ENCODE peak calls at places on chromosomes 11 and 22, in seven cellular contexts. M, W, Y, B, S, F and E are unnamed samples.

GRCh38 chr22:26436903-26437515 is 7.9 kb downstream of the ASPHD2 start:
- DNase-seq in M (no peak), W (no peak), Y (no peak), B (no peak), S (no peak), F (no peak), E (no peak)

GRCh38 chr11:35487532-35488078 is 37.8 kb downstream of the PAMR1 start:
- DNase-seq in M (peak; percentile 53), W (peak; percentile 36), Y (peak; percentile 69), B (peak; percentile 80), S (no peak), F (no peak), E (peak; percentile 65)

GRCh38 chr11:18171377-18172000 is 1.1 kb upstream of the MRGPRX4 start:
- DNase-seq in M (peak; percentile 14), W (no peak), Y (peak; percentile 6), B (peak; percentile 53), S (no peak), F (no peak), E (peak; percentile 42)

GRCh38 chr11:76657139-76657823 is 13.3 kb downstream of the LRRC32 start:
- DNase-seq in M (no peak), W (no peak), Y (no peak), B (peak; percentile 6), S (no peak), F (peak; percentile 27), E (no peak)

GRCh38 chr11:31958086-31958735 is 132.7 kb upstream of the RCN1 start:
- DNase-seq in M (peak; percentile 76), W (no peak), Y (peak; percentile 43), B (peak; percentile 90), S (peak; percentile 49), F (no peak), E (peak; percentile 85)

GRCh38 chr22:28052818-28053217 is 133.8 kb upstream of the PITPNB start:
- DNase-seq in M (no peak), W (no peak), Y (no peak), B (no peak), S (no peak), F (no peak), E (peak; percentile 33)

GRCh38 chr11:77656362-77656761 is 18.8 kb upstream of the CLNS1A start:
- DNase-seq in M (no peak), W (no peak), Y (no peak), B (no peak), S (no peak), F (no peak), E (no peak)

GRCh38 chr11:92268546-92268945 is 43.9 kb downstream of the FAT3 start:
- DNase-seq in M (no peak), W (no peak), Y (peak; percentile 25), B (no peak), S (no peak), F (no peak), E (no peak)

GRCh38 chr22:24430431-24431308 is 3.3 kb downstream of the ADORA2A start:
- DNase-seq in M (no peak), W (no peak), Y (no peak), B (no peak), S (no peak), F (no peak), E (no peak)

GRCh38 chr11:66317766-66318575 is 1.1 kb upstream of the CD248 start:
- DNase-seq in M (no peak), W (no peak), Y (peak; percentile 48), B (peak; percentile 46), S (peak; percentile 79), F (no peak), E (peak; percentile 37)

DNA sequence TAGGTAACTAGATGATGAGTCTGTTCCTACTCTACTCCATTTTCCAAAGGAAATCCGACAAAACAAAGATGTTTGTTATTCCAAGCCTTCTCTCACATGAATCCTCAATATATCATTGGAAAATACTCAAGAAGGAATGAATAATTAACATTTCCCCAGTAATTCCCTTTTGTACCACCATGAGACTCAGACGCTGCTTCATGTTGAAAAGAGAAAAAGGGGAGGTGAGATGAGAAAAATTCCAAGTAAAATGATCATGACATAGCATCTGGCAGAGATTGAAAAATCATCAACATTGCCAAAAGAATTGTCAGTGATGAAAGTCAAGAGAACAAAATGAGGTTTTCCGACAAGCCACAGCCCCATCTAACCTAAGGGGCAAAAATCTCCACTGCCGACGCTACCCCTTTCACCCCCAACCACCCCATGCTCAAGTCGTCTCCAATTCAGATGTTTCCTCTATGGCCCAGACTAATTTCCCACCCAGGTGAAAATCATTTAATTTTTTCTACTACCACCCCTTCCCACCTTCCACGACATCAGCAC is 1.3 kb downstream of the RAB6A start:
- DNase-seq in M (no peak), W (no peak), Y (peak; percentile 34), B (no peak), S (no peak), F (no peak), E (no peak)
- TF ChIP-seq CTCF in M (peak; percentile 41), W (peak; percentile 20), Y (no peak), B (no peak), S (no peak), F (peak; percentile 40), E (no peak)

GRCh38 chr11:44133335-44133946 is 38.0 kb downstream of the EXT2 start:
- DNase-seq in M (no peak), W (no peak), Y (peak; percentile 33), B (no peak), S (no peak), F (no peak), E (peak; percentile 15)
- TF ChIP-seq CTCF in M (peak; percentile 71), W (peak; percentile 54), Y (peak; percentile 76), B (peak; percentile 39), S (no peak), F (peak; percentile 39), E (peak; percentile 70)

DNA sequence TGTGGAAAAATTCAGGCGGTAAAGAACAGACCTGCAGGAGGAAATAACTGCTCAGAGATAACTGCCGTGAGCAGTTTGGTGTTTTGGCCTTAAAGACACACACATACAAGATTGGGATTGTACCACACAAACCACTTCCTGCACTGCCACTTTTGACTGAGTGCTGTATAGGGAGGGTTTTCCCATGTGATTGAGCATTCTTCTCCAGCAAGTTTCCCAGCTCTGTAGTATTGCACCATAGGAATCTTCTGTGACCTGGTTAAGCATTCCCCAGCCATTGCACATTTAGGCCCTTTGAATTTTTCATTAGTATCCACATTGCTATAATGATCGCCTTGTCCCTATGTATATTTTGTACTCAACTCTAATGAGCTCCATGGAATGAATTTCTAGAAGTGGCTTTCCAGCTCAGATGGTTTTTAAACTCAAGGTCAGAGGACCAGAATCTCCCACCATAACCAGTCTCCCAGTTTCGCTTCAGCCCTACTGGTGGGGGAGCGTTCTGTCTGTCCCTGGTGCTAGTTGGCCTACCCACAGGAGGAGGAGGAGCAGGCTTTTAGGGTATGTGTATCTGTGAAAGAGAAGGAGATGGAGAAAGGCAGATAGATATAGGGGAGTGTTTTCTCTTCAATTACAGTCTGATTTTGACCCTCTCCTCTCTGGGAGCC is 9.3 kb downstream of the CD82 start:
- DNase-seq in M (no peak), W (peak; percentile 97), Y (peak; percentile 98), B (no peak), S (peak; percentile 45), F (no peak), E (no peak)
- TF ChIP-seq CTCF in M (no peak), W (no peak), Y (no peak), B (no peak), S (no peak), F (no peak), E (no peak)

GRCh38 chr11:16834384-16834783 is 95.9 kb downstream of the C11orf58 start:
- DNase-seq in M (no peak), W (no peak), Y (no peak), B (no peak), S (no peak), F (no peak), E (no peak)
- TF ChIP-seq CTCF in M (no peak), W (no peak), Y (no peak), B (no peak), S (no peak), F (no peak), E (no peak)

GRCh38 chr11:95322546-95322945 is 91.5 kb upstream of the SESN3 start:
- DNase-seq in M (no peak), W (peak; percentile 42), Y (peak; percentile 88), B (no peak), S (no peak), F (no peak), E (no peak)
- TF ChIP-seq CTCF in M (no peak), W (no peak), Y (no peak), B (no peak), S (no peak), F (no peak), E (no peak)

GRCh38 chr11:118641463-118642019 is 34.1 kb downstream of the PHLDB1 start:
- DNase-seq in M (no peak), W (no peak), Y (no peak), B (no peak), S (no peak), F (peak; percentile 77), E (no peak)

GRCh38 chr11:118643142-118643994 is 36.0 kb downstream of the PHLDB1 start:
- DNase-seq in M (no peak), W (no peak), Y (no peak), B (no peak), S (no peak), F (no peak), E (no peak)

GRCh38 chr11:118639899-118640298 is 32.5 kb downstream of the PHLDB1 start:
- DNase-seq in M (no peak), W (no peak), Y (no peak), B (no peak), S (no peak), F (no peak), E (no peak)

GRCh38 chr11:118638726-118639125 is 31.3 kb downstream of the PHLDB1 start:
- DNase-seq in M (no peak), W (no peak), Y (no peak), B (no peak), S (no peak), F (no peak), E (no peak)

GRCh38 chr11:118640332-118641154 is 33.1 kb downstream of the PHLDB1 start:
- DNase-seq in M (no peak), W (no peak), Y (no peak), B (no peak), S (no peak), F (no peak), E (no peak)
- TF ChIP-seq CTCF in M (no peak), W (no peak), Y (no peak), B (no peak), S (no peak), F (peak; percentile 51), E (no peak)

DNA sequence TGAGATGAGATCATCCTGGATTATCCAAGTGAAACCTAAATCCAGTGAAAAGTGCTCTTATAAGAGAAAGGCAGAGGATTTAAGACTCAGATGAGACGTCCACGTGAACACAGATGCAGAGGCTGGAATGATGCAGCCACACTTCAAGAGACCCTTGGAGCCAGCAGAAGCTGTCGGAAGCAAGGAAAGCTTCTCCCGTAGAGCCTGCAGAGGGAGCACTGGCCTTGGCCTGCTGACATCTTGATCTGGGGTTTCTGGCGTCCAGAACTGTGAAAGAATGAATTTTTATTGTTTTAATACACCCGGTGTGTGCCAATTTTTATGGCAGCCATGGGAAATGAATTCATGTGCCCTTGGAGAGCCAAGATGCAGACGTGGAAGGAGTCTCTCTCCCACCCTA is 407.0 kb upstream of the B3GAT1 start:
- DNase-seq in M (no peak), W (no peak), Y (no peak), B (peak; percentile 27), S (no peak), F (no peak), E (no peak)
- TF ChIP-seq CTCF in M (peak; percentile 31), W (no peak), Y (no peak), B (no peak), S (no peak), F (no peak), E (peak; percentile 45)

GRCh38 chr11:127493330-127493729 is 492.8 kb upstream of the KIRREL3 start:
- DNase-seq in M (peak; percentile 16), W (no peak), Y (peak; percentile 15), B (no peak), S (no peak), F (no peak), E (no peak)
- TF ChIP-seq CTCF in M (peak; percentile 71), W (peak; percentile 23), Y (no peak), B (peak; percentile 16), S (no peak), F (no peak), E (peak; percentile 50)